ENCODE peak calls at places on chromosomes 2 and 18, in six cellular contexts. T is GM12891, Q is K562, C is GM12878, R is H1, V is HepG2. S is an unnamed sample.

GRCh38 chr18:24446953-24447537 is 13.4 kb upstream of the HRH4 start:
- DNase-seq in R (no peak), V (no peak), T (no peak), Q (no peak), C (no peak), S (no peak)

GRCh38 chr2:149122521-149122920 is 84.0 kb downstream of the LYPD6B start:
- DNase-seq in V (no peak), R (no peak), T (no peak), Q (no peak), C (no peak), S (no peak)

GRCh38 chr2:232587527-232587926 is 37.0 kb downstream of the EIF4E2 start:
- DNase-seq in T (no peak), R (no peak), C (no peak), Q (no peak), V (no peak), S (no peak)

GRCh38 chr2:65991864-65992554 is 442.9 kb upstream of the MEIS1 start:
- DNase-seq in V (no peak), C (no peak), Q (no peak), R (no peak), T (no peak), S (no peak)

GRCh38 chr2:24024018-24024417 is 14.1 kb downstream of the MFSD2B start:
- DNase-seq in C (no peak), V (peak; percentile 50), Q (no peak), R (no peak), T (no peak), S (no peak)

GRCh38 chr2:829047-829446 is 121.6 kb upstream of the SNTG2 start:
- DNase-seq in C (no peak), T (no peak), Q (no peak), V (no peak), R (no peak), S (no peak)

GRCh38 chr2:185385157-185385556 is 353.4 kb upstream of the FSIP2 start:
- DNase-seq in Q (no peak), V (no peak), T (no peak), R (no peak), C (no peak), S (no peak)

GRCh38 chr18:2420367-2420766 is 150.9 kb downstream of the METTL4 start:
- DNase-seq in T (no peak), R (no peak), V (no peak), Q (no peak), C (no peak), S (no peak)

GRCh38 chr2:121363632-121364420 is 78.8 kb upstream of the TFCP2L1 start:
- DNase-seq in C (no peak), R (no peak), V (no peak), Q (no peak), T (no peak), S (no peak)

GRCh38 chr2:223835701-223836532 is 1.5 kb downstream of the AP1S3 start:
- DNase-seq in R (no peak), T (peak; percentile 60), C (peak; percentile 66), Q (no peak), V (no peak), S (peak; percentile 62)

GRCh38 chr2:19702267-19702666 is 199.5 kb downstream of the TTC32 start:
- DNase-seq in V (no peak), C (no peak), T (no peak), R (no peak), Q (no peak), S (no peak)

GRCh38 chr2:240437861-240438809 is 2.7 kb downstream of the GPC1 start:
- DNase-seq in Q (peak; percentile 79), T (peak; percentile 93), V (peak; percentile 51), R (peak; percentile 86), C (no peak), S (peak; percentile 94)

GRCh38 chr2:218269900-218270720 is at the start of the genes AAMP and PNKD:
- DNase-seq in T (peak; percentile 99), C (peak; percentile 96), V (peak; percentile 100), R (peak; percentile 100), Q (peak; percentile 94), S (peak; percentile 99)

GRCh38 chr2:219018286-219018685 is 23.0 kb downstream of the CFAP65 start:
- DNase-seq in V (no peak), R (no peak), T (no peak), C (no peak), Q (no peak), S (no peak)

GRCh38 chr2:160014227-160014626 is 48.2 kb downstream of the PLA2R1 start:
- DNase-seq in T (no peak), Q (no peak), R (no peak), V (no peak), C (no peak), S (no peak)

GRCh38 chr2:20188851-20189250 is 36.1 kb downstream of the SDC1 start:
- DNase-seq in V (no peak), C (no peak), R (peak; percentile 64), T (no peak), Q (no peak), S (no peak)

GRCh38 chr2:30208453-30208852 is 22.9 kb upstream of the LBH start:
- DNase-seq in R (peak; percentile 57), V (peak; percentile 46), C (no peak), Q (peak; percentile 65), T (no peak), S (no peak)

GRCh38 chr2:71884303-71885042 is 263.2 kb downstream of the CYP26B1 start:
- DNase-seq in R (peak; percentile 6), C (no peak), Q (no peak), T (no peak), V (no peak), S (no peak)

GRCh38 chr18:9017170-9017899 is 85.2 kb upstream of the NDUFV2 start:
- DNase-seq in Q (peak; percentile 90), V (peak; percentile 20), T (peak; percentile 70), C (peak; percentile 20), R (peak; percentile 79), S (peak; percentile 67)

GRCh38 chr18:79275992-79276391 is 119.7 kb upstream of the NFATC1 start:
- DNase-seq in R (no peak), T (peak; percentile 16), C (peak; percentile 37), Q (no peak), V (no peak), S (no peak)

GRCh38 chr2:196337618-196337953 is 166.2 kb upstream of the STK17B start:
- DNase-seq in Q (no peak), T (no peak), V (no peak), R (no peak), C (no peak), S (no peak)

DNA sequence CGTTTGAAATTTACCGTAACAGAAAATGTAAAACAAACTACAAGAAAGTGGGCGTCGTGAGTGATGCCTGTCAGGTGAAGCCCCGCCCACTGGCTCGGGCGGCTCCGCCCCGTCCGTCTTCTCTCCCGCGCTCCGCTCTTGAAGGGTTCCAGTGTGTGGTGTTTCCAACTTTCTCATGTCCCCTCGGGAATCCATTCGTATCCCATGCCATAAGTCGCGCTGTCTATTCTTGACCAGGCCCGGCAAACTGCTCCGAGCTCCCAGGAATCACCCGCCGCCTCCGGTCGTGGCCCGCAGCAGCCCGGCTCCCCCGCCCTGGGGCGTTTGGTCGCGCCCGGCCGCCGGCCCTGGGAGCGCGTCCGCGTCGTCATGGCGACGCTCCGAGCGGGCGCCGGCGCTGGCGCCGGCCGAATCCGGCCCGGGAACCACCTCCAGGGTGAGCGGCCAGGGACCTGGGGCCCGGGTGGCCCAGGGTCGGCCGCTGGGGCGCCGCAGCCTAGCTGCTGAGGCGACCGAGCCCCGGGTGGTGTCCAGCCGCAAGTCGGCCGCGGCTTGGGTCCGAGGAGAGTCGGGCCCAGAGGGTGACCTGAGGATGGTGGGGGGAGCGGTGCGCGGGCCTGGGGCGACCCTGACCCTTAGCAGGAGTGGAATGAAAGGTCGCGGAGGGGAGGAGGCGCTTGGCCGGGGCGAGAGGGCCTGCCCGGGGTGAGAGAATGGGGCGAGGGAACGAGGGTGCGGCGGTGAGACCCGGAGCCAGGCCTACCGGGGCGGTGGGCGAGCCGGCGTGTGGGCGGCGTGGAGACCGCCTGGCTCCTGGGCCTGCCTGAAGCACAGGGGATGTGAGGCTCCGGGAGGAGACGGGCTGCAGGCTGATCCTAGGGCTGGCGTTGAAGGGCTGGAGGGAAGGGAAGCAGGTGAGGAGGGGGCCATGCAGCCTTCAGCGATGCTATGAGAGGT is at the start of gene CFAP221:
- DNase-seq in R (peak; percentile 93), C (no peak), T (peak; percentile 38), Q (peak; percentile 92), V (peak; percentile 60), S (peak; percentile 19)
- TF ChIP-seq POLR2A in R (peak; percentile 19), C (no peak), T (no peak), Q (peak; percentile 26), V (no peak), S (no peak)

GRCh38 chr18:77096936-77097886 is 35.4 kb downstream of the MBP start:
- DNase-seq in V (no peak), R (peak; percentile 68), C (no peak), Q (no peak), T (no peak), S (no peak)

GRCh38 chr18:77093584-77093983 is 39.0 kb downstream of the MBP start:
- DNase-seq in V (no peak), C (no peak), R (no peak), Q (no peak), T (no peak), S (no peak)

GRCh38 chr18:77098033-77098432 is 34.5 kb downstream of the MBP start:
- DNase-seq in C (no peak), R (no peak), T (no peak), Q (no peak), V (no peak), S (no peak)

GRCh38 chr18:77095356-77096030 is 37.1 kb downstream of the MBP start:
- DNase-seq in V (no peak), R (no peak), Q (no peak), T (no peak), C (no peak), S (no peak)

DNA sequence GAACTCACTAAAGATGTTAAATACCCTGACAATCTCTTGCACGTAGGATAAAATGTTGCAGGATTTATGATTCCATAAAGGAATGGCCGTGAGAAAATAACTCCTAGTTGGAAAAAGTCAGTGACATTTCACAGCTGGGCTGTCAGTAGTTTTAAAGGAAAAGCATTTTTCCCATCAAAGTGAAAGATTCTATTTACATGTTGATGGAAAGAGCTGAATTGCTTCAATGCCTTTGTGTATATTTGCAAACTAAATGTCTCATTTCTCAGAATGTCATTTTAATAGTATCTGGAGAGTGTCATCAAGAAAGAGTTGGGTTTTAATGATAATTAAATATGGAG is 36.6 kb downstream of the MBP start:
- DNase-seq in T (no peak), Q (no peak), R (no peak), C (no peak), V (no peak), S (no peak)
- TF ChIP-seq POLR2AphosphoS5 in T (no peak), Q (no peak), R (no peak), C (no peak), V (no peak), S (no peak)

DNA sequence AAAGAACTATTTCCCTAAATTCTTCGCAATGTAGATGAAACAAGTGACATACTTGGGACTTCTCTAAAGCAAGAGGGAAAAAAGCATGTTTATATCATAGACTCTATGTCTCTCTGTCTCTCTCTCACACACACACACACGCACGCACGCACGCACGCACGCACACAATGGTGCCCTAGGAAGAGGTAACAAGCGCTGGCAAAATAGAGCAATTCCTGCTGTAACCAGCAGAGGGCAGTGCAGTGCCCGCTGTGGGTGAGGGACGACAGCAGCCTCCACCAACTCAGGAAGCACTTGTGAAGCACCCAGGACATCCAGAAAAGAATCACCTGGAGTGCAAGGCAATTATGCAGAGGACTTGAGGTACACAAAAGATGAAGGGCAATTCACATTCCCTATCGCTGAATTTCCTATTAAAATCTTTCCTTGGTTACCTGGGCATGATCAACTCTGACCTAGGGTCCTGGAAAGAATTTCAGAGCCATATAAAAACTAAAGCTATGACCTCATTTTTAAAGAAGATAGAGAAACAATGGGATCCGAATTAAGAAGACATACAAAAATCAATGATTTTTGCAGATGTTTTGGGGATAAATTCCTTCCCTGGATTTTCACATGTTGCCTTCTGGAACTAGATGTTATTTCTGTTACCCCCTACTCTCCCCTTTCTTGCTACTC is 166.4 kb downstream of the PDE11A start:
- DNase-seq in C (peak; percentile 21), T (peak; percentile 23), Q (peak; percentile 73), R (peak; percentile 95), V (peak; percentile 53), S (peak; percentile 21)
- TF ChIP-seq TAF1 in C (no peak), T (no peak), Q (no peak), R (no peak), V (no peak), S (no peak)

GRCh38 chr2:70554338-70554892 is 789 bp upstream of the TGFA start:
- DNase-seq in T (no peak), R (no peak), C (no peak), V (no peak), Q (no peak), S (no peak)
- TF ChIP-seq POLR2A in T (no peak), R (no peak), C (no peak), V (no peak), Q (no peak), S (no peak)

S was measured in GM12892.